ENCODE peak calls at places on chromosomes 3 and 15, in nine cellular contexts. E, P, T, G, J, U, L, C and H are unnamed samples.

GRCh38 chr3:150081084-150081483 is 110.4 kb upstream of the PFN2 start:
- DNase-seq in E (no peak), P (peak), T (peak), G (no peak), J (no peak), U (no peak), L (no peak), C (no peak), H (no peak)

GRCh38 chr15:74036271-74037170 is 42.0 kb downstream of the PML start:
- DNase-seq in E (peak), P (peak), T (peak), G (peak), J (peak), U (no peak), L (peak), C (peak), H (no peak)

GRCh38 chr3:127792664-127793292 is 29.5 kb downstream of the MGLL start:
- DNase-seq in E (no peak), P (peak), T (peak), G (peak), J (no peak), U (no peak), L (no peak), C (no peak), H (no peak)

GRCh38 chr15:64754663-64755426 is 20.5 kb downstream of the RBPMS2 start:
- DNase-seq in E (no peak), P (no peak), T (no peak), G (no peak), J (no peak), U (no peak), L (no peak), C (no peak), H (no peak)

GRCh38 chr15:61157933-61158332 is 71.2 kb downstream of the RORA start:
- DNase-seq in E (no peak), P (no peak), T (no peak), G (no peak), J (no peak), U (no peak), L (no peak), C (no peak), H (no peak)

GRCh38 chr3:18752273-18752934 is 327.3 kb upstream of the SATB1 start:
- DNase-seq in E (no peak), P (no peak), T (no peak), G (no peak), J (no peak), U (no peak), L (no peak), C (no peak), H (no peak)

GRCh38 chr3:171542976-171543375 is 82.8 kb upstream of the TNIK start:
- DNase-seq in E (no peak), P (no peak), T (peak), G (no peak), J (no peak), U (no peak), L (no peak), C (no peak), H (no peak)

GRCh38 chr3:128931046-128931445 is 51.6 kb downstream of the ACAD9 start:
- DNase-seq in E (no peak), P (no peak), T (no peak), G (no peak), J (no peak), U (no peak), L (no peak), C (no peak), H (no peak)

GRCh38 chr15:101689901-101690300 is 34.4 kb downstream of the TARS3 start:
- DNase-seq in E (no peak), P (peak), T (peak), G (no peak), J (no peak), U (no peak), L (no peak), C (no peak), H (no peak)

GRCh38 chr15:32657198-32657886 is 15.8 kb downstream of the SCG5 start:
- DNase-seq in E (no peak), P (peak), T (peak), G (no peak), J (no peak), U (no peak), L (no peak), C (no peak), H (no peak)

GRCh38 chr15:62644216-62644873 is 398.2 kb upstream of the TPM1 start:
- DNase-seq in E (no peak), P (no peak), T (no peak), G (no peak), J (no peak), U (no peak), L (no peak), C (no peak), H (no peak)

GRCh38 chr3:12588674-12589054 is 31.8 kb downstream of the MKRN2 start:
- DNase-seq in E (no peak), P (no peak), T (no peak), G (no peak), J (no peak), U (no peak), L (no peak), C (no peak), H (no peak)

GRCh38 chr15:100022426-100022825 is 289.2 kb upstream of the LYSMD4 start:
- DNase-seq in E (no peak), P (no peak), T (no peak), G (no peak), J (no peak), U (no peak), L (no peak), C (peak), H (no peak)